ENCODE peak calls at places on chromosomes 5 and 9, in four cellular contexts. X is GM19239, P is type B pancreatic cell, J is mucosa of gallbladder. F is an unnamed sample.

GRCh38 chr9:135890896-135891631 is 16.3 kb downstream of the CAMSAP1 start:
- DNase-seq in X (no peak), P (no peak), J (no peak), F (no peak)

GRCh38 chr5:40089269-40089668 is 590.4 kb upstream of the PTGER4 start:
- DNase-seq in X (no peak), P (no peak), J (no peak), F (no peak)

GRCh38 chr5:78495800-78496199 is 135.4 kb downstream of the SCAMP1 start:
- DNase-seq in X (no peak), P (no peak), J (no peak), F (peak)

GRCh38 chr9:94945191-94946144 is 219.0 kb downstream of the AOPEP start:
- DNase-seq in X (no peak), P (no peak), J (peak), F (no peak)

GRCh38 chr5:127936439-127936972 is 147.1 kb upstream of the SLC12A2 start:
- DNase-seq in X (no peak), P (no peak), J (no peak), F (peak)

GRCh38 chr9:128419061-128419925 is 1.4 kb upstream of the CERCAM start:
- DNase-seq in X (no peak), P (no peak), J (no peak), F (no peak)

GRCh38 chr9:101448680-101449070 is 13.1 kb upstream of the ALDOB start:
- DNase-seq in X (no peak), P (no peak), J (no peak), F (no peak)

GRCh38 chr9:110031511-110032173 is 176.3 kb downstream of the C9orf152 start:
- DNase-seq in X (no peak), P (no peak), J (no peak), F (no peak)

GRCh38 chr5:135990518-135991240 is 35.9 kb upstream of the LECT2 start:
- DNase-seq in X (no peak), P (no peak), J (no peak), F (peak)